ENCODE peak calls at places on chromosomes 13 and 19, in five cellular contexts. R, Q, I, H and L are unnamed samples.
A peak's percentile ranks its signal among the peaks of the same experiment; 100 is the strongest.

GRCh38 chr19:7926021-7926726 is at the start of gene CTXN1:
- DNase-seq in Q (peak; percentile 56), R (peak; percentile 93), I (no peak), H (peak; percentile 85), L (no peak)

GRCh38 chr13:111270765-111271164 is 49.7 kb upstream of the TEX29 start:
- DNase-seq in I (no peak), Q (no peak), R (no peak), H (no peak), L (no peak)

GRCh38 chr19:17205237-17206140 is 9.7 kb upstream of the USE1 start:
- DNase-seq in H (no peak), I (no peak), R (peak; percentile 72), Q (peak; percentile 71), L (no peak)

GRCh38 chr19:19464339-19465098 is 50.8 kb downstream of the TSSK6 start:
- DNase-seq in Q (no peak), H (no peak), I (no peak), R (no peak), L (no peak)

GRCh38 chr19:30498707-30499106 is 126.5 kb downstream of the ZNF536 start:
- DNase-seq in R (no peak), Q (no peak), I (no peak), H (peak; percentile 77), L (no peak)

GRCh38 chr13:41411536-41411935 is 45.8 kb upstream of the RGCC start:
- DNase-seq in R (no peak), I (no peak), H (no peak), Q (peak; percentile 59), L (no peak)

GRCh38 chr19:16795042-16795441 is 34.2 kb upstream of the SIN3B start:
- DNase-seq in R (no peak), I (no peak), Q (no peak), H (no peak), L (no peak)

GRCh38 chr13:105817011-105817410 is 718.5 kb downstream of the EFNB2 start:
- DNase-seq in H (no peak), I (no peak), R (no peak), Q (no peak), L (no peak)

GRCh38 chr19:1094655-1094977 is 559 bp downstream of the POLR2E start:
- DNase-seq in R (no peak), H (no peak), I (no peak), Q (no peak), L (no peak)

GRCh38 chr13:73738626-73739025 is 395.6 kb downstream of the KLF12 start:
- DNase-seq in H (no peak), I (no peak), R (no peak), Q (no peak), L (no peak)

GRCh38 chr19:35211545-35212230 is 16.9 kb downstream of the FAM187B start:
- DNase-seq in H (peak; percentile 78), I (no peak), Q (no peak), R (peak; percentile 75), L (no peak)

GRCh38 chr19:55160986-55161365 is 3.4 kb upstream of the TNNI3 start:
- DNase-seq in R (no peak), Q (no peak), H (no peak), I (no peak), L (no peak)

GRCh38 chr13:80083516-80084085 is 257.3 kb downstream of the SPRY2 start:
- DNase-seq in Q (peak; percentile 50), I (peak; percentile 93), H (no peak), R (no peak), L (no peak)

GRCh38 chr13:43567608-43568007 is 219.2 kb downstream of the ENOX1 start:
- DNase-seq in H (no peak), Q (peak; percentile 38), R (no peak), I (no peak), L (no peak)

GRCh38 chr13:27813826-27814225 is 21.5 kb downstream of the GSX1 start:
- DNase-seq in H (peak; percentile 60), Q (no peak), I (no peak), R (no peak), L (no peak)

GRCh38 chr19:409515-410242 is 732 bp upstream of the C2CD4C start:
- DNase-seq in I (no peak), Q (no peak), R (no peak), H (peak; percentile 58), L (peak; percentile 87)

GRCh38 chr13:50425772-50426171 is 410.5 kb downstream of the KCNRG start:
- DNase-seq in R (no peak), H (no peak), Q (no peak), I (no peak), L (no peak)

GRCh38 chr19:6678690-6679109 is 8.7 kb upstream of the TNFSF14 start:
- DNase-seq in H (no peak), I (no peak), Q (no peak), R (peak; percentile 83), L (no peak)

GRCh38 chr13:66847541-66847940 is 382.6 kb downstream of the PCDH9 start:
- DNase-seq in I (no peak), R (no peak), Q (no peak), H (no peak), L (no peak)

GRCh38 chr19:41351339-41352245 is 2.1 kb downstream of the TGFB1 start:
- DNase-seq in I (no peak), R (peak; percentile 88), Q (peak; percentile 41), H (peak; percentile 93), L (peak; percentile 92)

GRCh38 chr19:16676101-16676798 is 15.3 kb downstream of the TMEM38A start:
- DNase-seq in Q (peak; percentile 15), I (no peak), R (no peak), H (no peak), L (no peak)

GRCh38 chr19:45130888-45131615 is 29.7 kb downstream of the NKPD1 start:
- DNase-seq in I (no peak), Q (peak; percentile 48), H (no peak), R (no peak), L (no peak)

GRCh38 chr19:36213793-36214387 is 575 bp downstream of the ZNF565 start:
- DNase-seq in I (no peak), Q (peak; percentile 2), H (no peak), R (no peak), L (peak; percentile 59)

GRCh38 chr19:38953677-38954076 is 21.9 kb downstream of the FBXO17 start:
- DNase-seq in I (no peak), Q (no peak), H (no peak), R (no peak), L (no peak)